ENCODE peak calls at places on chromosomes 4 and X, in five cellular contexts. One of them, this sample, is unnamed.

GRCh38 chr4:8657381-8657776 is 64.8 kb downstream of the CPZ start:
- DNase-seq in CD8-positive, alpha-beta T cell: no peak
- DNase-seq in Calu3: no peak
- DNase-seq in ovary: no peak
- DNase-seq in stomach: no peak
- DNase-seq in this sample: no peak

GRCh38 chr4:117481742-117482141 is 396.4 kb upstream of the TRAM1L1 start:
- DNase-seq in CD8-positive, alpha-beta T cell: no peak
- DNase-seq in Calu3: no peak
- DNase-seq in ovary: no peak
- DNase-seq in stomach: no peak
- DNase-seq in this sample: no peak

GRCh38 chrX:100447563-100448397 is 37.7 kb upstream of the PCDH19 start:
- DNase-seq in CD8-positive, alpha-beta T cell: no peak
- DNase-seq in Calu3: peak
- DNase-seq in ovary: peak
- DNase-seq in stomach: no peak
- DNase-seq in this sample: peak

GRCh38 chr4:74394476-74395136 is 29.7 kb downstream of the EREG start:
- DNase-seq in Calu3: no peak
- DNase-seq in ovary: no peak
- DNase-seq in CD8-positive, alpha-beta T cell: no peak
- DNase-seq in stomach: no peak
- DNase-seq in this sample: no peak

GRCh38 chrX:119417842-119418241 is 18.7 kb downstream of the SLC25A43 start:
- DNase-seq in Calu3: no peak
- DNase-seq in CD8-positive, alpha-beta T cell: no peak
- DNase-seq in ovary: no peak
- DNase-seq in stomach: no peak
- DNase-seq in this sample: no peak

GRCh38 chr4:113613503-113613902 is 148.0 kb downstream of the CAMK2D start:
- DNase-seq in Calu3: no peak
- DNase-seq in CD8-positive, alpha-beta T cell: no peak
- DNase-seq in stomach: no peak
- DNase-seq in ovary: no peak
- DNase-seq in this sample: no peak

GRCh38 chrX:19514791-19515614 is at the start of gene MAP3K15:
- DNase-seq in ovary: peak
- DNase-seq in Calu3: peak
- DNase-seq in stomach: peak
- DNase-seq in CD8-positive, alpha-beta T cell: no peak
- DNase-seq in this sample: peak

GRCh38 chr4:108636246-108636645 is 14.2 kb upstream of the OSTC start:
- DNase-seq in Calu3: no peak
- DNase-seq in stomach: no peak
- DNase-seq in ovary: no peak
- DNase-seq in CD8-positive, alpha-beta T cell: no peak
- DNase-seq in this sample: no peak

GRCh38 chr4:40189997-40190396 is 6.8 kb upstream of the RHOH start:
- DNase-seq in ovary: peak
- DNase-seq in stomach: peak
- DNase-seq in CD8-positive, alpha-beta T cell: no peak
- DNase-seq in Calu3: no peak
- DNase-seq in this sample: no peak

GRCh38 chr4:815464-816146 is 10.3 kb downstream of the CPLX1 start:
- DNase-seq in CD8-positive, alpha-beta T cell: no peak
- DNase-seq in Calu3: no peak
- DNase-seq in stomach: no peak
- DNase-seq in ovary: no peak
- DNase-seq in this sample: no peak

GRCh38 chr4:23369331-23369730 is 520.5 kb downstream of the PPARGC1A start:
- DNase-seq in ovary: no peak
- DNase-seq in CD8-positive, alpha-beta T cell: no peak
- DNase-seq in stomach: no peak
- DNase-seq in Calu3: no peak
- DNase-seq in this sample: no peak

GRCh38 chr4:15521442-15522039 is 51.9 kb downstream of the CC2D2A start:
- DNase-seq in stomach: no peak
- DNase-seq in CD8-positive, alpha-beta T cell: no peak
- DNase-seq in ovary: no peak
- DNase-seq in Calu3: no peak
- DNase-seq in this sample: no peak

GRCh38 chr4:41145571-41146078 is 68.7 kb downstream of the APBB2 start:
- DNase-seq in stomach: no peak
- DNase-seq in Calu3: no peak
- DNase-seq in ovary: no peak
- DNase-seq in CD8-positive, alpha-beta T cell: no peak
- DNase-seq in this sample: no peak

GRCh38 chr4:86582453-86582852 is 11.7 kb upstream of the PTPN13 start:
- DNase-seq in Calu3: peak
- DNase-seq in CD8-positive, alpha-beta T cell: no peak
- DNase-seq in ovary: no peak
- DNase-seq in stomach: no peak
- DNase-seq in this sample: no peak

GRCh38 chr4:36341936-36342335 is 60.5 kb downstream of the DTHD1 start:
- DNase-seq in ovary: no peak
- DNase-seq in stomach: no peak
- DNase-seq in Calu3: no peak
- DNase-seq in CD8-positive, alpha-beta T cell: no peak
- DNase-seq in this sample: no peak

GRCh38 chrX:150062292-150063137 is 124.2 kb upstream of the EOLA2 start:
- DNase-seq in ovary: no peak
- DNase-seq in Calu3: no peak
- DNase-seq in stomach: no peak
- DNase-seq in CD8-positive, alpha-beta T cell: no peak
- DNase-seq in this sample: no peak

GRCh38 chr4:70714061-70714468 is 7.7 kb upstream of the RUFY3 start:
- DNase-seq in CD8-positive, alpha-beta T cell: no peak
- DNase-seq in stomach: no peak
- DNase-seq in Calu3: no peak
- DNase-seq in ovary: no peak
- DNase-seq in this sample: no peak

GRCh38 chr4:42678512-42678911 is 21.6 kb upstream of the ATP8A1 start:
- DNase-seq in CD8-positive, alpha-beta T cell: no peak
- DNase-seq in Calu3: no peak
- DNase-seq in stomach: no peak
- DNase-seq in ovary: no peak
- DNase-seq in this sample: no peak

GRCh38 chrX:11759461-11760311 is 1.6 kb downstream of the MSL3 start:
- DNase-seq in Calu3: peak
- DNase-seq in ovary: peak
- DNase-seq in stomach: peak
- DNase-seq in CD8-positive, alpha-beta T cell: peak
- DNase-seq in this sample: peak

GRCh38 chr4:44908565-44908964 is 182.2 kb upstream of the GNPDA2 start:
- DNase-seq in Calu3: no peak
- DNase-seq in stomach: no peak
- DNase-seq in ovary: no peak
- DNase-seq in CD8-positive, alpha-beta T cell: no peak
- DNase-seq in this sample: no peak

GRCh38 chr4:150972592-150972991 is 42.5 kb downstream of the LRBA start:
- DNase-seq in Calu3: no peak
- DNase-seq in ovary: no peak
- DNase-seq in CD8-positive, alpha-beta T cell: no peak
- DNase-seq in stomach: no peak
- DNase-seq in this sample: no peak

GRCh38 chr4:122700178-122700725 is 32.3 kb upstream of the BBS12 start:
- DNase-seq in ovary: peak
- DNase-seq in stomach: no peak
- DNase-seq in CD8-positive, alpha-beta T cell: no peak
- DNase-seq in Calu3: peak
- DNase-seq in this sample: no peak

DNA sequence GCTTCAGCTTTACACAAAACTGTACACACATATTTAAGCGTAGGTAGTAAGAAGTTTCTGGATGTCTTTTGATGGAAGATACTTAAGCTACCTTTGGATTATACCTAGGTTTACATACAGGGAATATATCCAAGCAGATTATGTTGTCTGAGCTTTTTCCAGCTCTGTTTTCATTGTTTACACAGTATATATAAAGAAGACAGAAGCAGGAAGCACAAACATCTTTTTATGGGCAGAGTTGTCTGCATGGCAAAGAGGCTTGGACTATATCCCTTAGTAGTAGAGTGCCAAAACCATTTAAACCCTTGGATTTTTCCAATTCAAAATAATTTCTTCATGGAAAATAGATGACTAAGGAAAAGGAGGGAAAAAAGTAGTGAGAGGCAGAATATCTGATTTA is 329.4 kb upstream of the AGA start:
- DNase-seq in CD8-positive, alpha-beta T cell: no peak
- DNase-seq in stomach: no peak
- DNase-seq in ovary: no peak
- DNase-seq in Calu3: no peak
- DNase-seq in this sample: no peak
- TF ChIP-seq CTCF in CD8-positive, alpha-beta T cell: no peak
- TF ChIP-seq CTCF in stomach: no peak
- TF ChIP-seq CTCF in ovary: no peak
- TF ChIP-seq CTCF in Calu3: no peak
- TF ChIP-seq CTCF in this sample: no peak

GRCh38 chr4:170374770-170375169 is 285.0 kb upstream of the AADAT start:
- DNase-seq in Calu3: peak
- DNase-seq in CD8-positive, alpha-beta T cell: no peak
- DNase-seq in ovary: no peak
- DNase-seq in stomach: no peak
- DNase-seq in this sample: no peak
- TF ChIP-seq CTCF in Calu3: peak
- TF ChIP-seq CTCF in CD8-positive, alpha-beta T cell: no peak
- TF ChIP-seq CTCF in ovary: no peak
- TF ChIP-seq CTCF in stomach: no peak
- TF ChIP-seq CTCF in this sample: peak

GRCh38 chr4:88573286-88573994 is 18.8 kb upstream of the HERC3 start:
- DNase-seq in stomach: no peak
- DNase-seq in Calu3: no peak
- DNase-seq in ovary: no peak
- DNase-seq in CD8-positive, alpha-beta T cell: no peak
- DNase-seq in this sample: no peak

GRCh38 chr4:88569944-88570455 is 22.3 kb upstream of the HERC3 start:
- DNase-seq in Calu3: no peak
- DNase-seq in CD8-positive, alpha-beta T cell: no peak
- DNase-seq in ovary: no peak
- DNase-seq in stomach: no peak
- DNase-seq in this sample: no peak

GRCh38 chr4:88575222-88575621 is 17.1 kb upstream of the HERC3 start:
- DNase-seq in CD8-positive, alpha-beta T cell: no peak
- DNase-seq in stomach: no peak
- DNase-seq in ovary: no peak
- DNase-seq in Calu3: no peak
- DNase-seq in this sample: no peak

DNA sequence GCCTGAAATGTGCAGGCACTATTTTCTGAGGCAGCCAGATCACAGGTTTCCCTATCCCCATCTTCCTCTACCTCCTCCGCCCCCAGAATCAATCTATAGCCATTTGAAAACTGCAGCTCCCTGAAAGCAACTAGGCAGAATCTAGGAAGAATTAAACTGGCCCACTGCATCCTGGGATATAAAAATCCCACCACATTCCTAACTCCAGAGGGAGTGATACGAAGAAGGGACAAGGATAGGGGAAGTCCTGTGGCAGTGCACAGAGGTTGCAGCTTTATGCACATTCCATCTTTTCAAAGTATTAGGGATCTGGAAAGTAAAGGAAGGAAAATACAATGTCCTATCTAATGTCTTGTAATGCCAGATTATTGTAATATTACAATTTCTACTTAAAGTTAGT is 18.3 kb upstream of the HERC3 start:
- DNase-seq in ovary: no peak
- DNase-seq in stomach: no peak
- DNase-seq in CD8-positive, alpha-beta T cell: no peak
- DNase-seq in Calu3: no peak
- DNase-seq in this sample: no peak
- TF ChIP-seq CTCF in ovary: no peak
- TF ChIP-seq CTCF in stomach: no peak
- TF ChIP-seq CTCF in CD8-positive, alpha-beta T cell: no peak
- TF ChIP-seq CTCF in Calu3: no peak
- TF ChIP-seq CTCF in this sample: no peak

DNA sequence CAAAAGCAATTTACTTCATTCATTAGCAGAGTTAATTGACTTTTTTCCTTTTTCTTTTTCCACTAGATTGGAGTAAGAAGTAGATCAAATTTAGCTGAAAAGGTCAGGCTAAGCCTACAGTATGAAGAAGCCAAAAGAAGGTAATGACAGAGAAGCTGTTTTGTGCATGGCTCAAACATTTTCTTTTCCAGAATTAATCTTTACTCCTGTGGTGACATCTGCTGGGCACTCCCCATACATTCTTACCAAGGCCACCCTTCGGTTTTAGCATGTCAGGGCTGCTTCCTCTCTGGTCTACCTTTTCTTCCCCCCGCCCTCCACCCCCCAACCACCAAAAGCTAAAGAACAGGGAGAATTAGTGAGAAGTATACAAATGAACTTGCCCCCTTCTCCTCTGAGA is 70.2 kb downstream of the CLDN22 start:
- DNase-seq in CD8-positive, alpha-beta T cell: no peak
- DNase-seq in Calu3: peak
- DNase-seq in ovary: no peak
- DNase-seq in stomach: no peak
- DNase-seq in this sample: no peak
- TF ChIP-seq CTCF in CD8-positive, alpha-beta T cell: no peak
- TF ChIP-seq CTCF in Calu3: no peak
- TF ChIP-seq CTCF in ovary: no peak
- TF ChIP-seq CTCF in stomach: no peak
- TF ChIP-seq CTCF in this sample: no peak

DNA sequence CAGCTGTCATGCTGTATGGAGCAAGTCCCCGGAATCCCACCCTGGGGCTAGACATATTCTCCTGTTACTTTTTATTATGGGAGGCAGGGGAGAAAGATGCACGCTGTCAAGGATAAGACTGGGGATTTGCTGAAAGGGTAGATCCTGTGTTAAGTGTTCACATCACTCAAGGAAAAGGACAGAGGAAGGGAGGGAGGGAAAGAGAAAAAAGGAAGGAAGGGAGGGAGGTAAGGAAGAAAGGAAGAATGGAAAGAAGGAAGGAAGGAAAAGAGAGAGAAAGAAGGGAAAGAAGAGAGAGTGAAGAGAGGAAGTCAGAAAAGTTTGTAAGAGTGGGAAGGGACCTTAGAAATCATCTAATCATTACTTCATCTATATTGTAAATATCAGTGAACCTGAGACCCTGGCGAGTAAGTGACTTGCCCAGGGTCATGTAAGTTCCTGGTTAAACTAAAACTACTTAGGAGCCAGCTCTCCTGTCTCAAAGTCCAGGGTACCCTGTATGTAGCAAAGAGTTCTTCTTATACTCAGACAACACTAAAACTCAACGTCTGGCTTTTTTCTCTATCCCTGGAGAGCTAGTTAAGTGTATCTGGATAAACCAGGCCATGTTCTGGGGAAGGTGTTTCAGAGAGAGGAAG is 47.2 kb upstream of the MSX1 start:
- DNase-seq in CD8-positive, alpha-beta T cell: no peak
- DNase-seq in Calu3: no peak
- DNase-seq in ovary: no peak
- DNase-seq in stomach: no peak
- DNase-seq in this sample: no peak
- TF ChIP-seq CTCF in CD8-positive, alpha-beta T cell: no peak
- TF ChIP-seq CTCF in Calu3: no peak
- TF ChIP-seq CTCF in ovary: no peak
- TF ChIP-seq CTCF in stomach: no peak
- TF ChIP-seq CTCF in this sample: no peak